ENCODE peak calls at places on chromosome 7, in four cellular contexts. W, I, N and D are unnamed samples.

GRCh38 chr7:33636359-33636758 is 269.0 kb upstream of the BMPER start:
- DNase-seq in W (no peak), I (no peak), N (no peak), D (no peak)

GRCh38 chr7:7693881-7694280 is 24.5 kb downstream of the RPA3 start:
- DNase-seq in W (peak), I (no peak), N (peak), D (no peak)

GRCh38 chr7:29254663-29255062 is 60.1 kb downstream of the CHN2 start:
- DNase-seq in W (no peak), I (no peak), N (no peak), D (no peak)

GRCh38 chr7:153381275-153382119 is 621.9 kb downstream of the ACTR3B start:
- DNase-seq in W (no peak), I (peak), N (no peak), D (no peak)

GRCh38 chr7:159126496-159127345 is 17.9 kb downstream of the VIPR2 start:
- DNase-seq in W (no peak), I (no peak), N (no peak), D (no peak)

GRCh38 chr7:137956591-137956990 is 45.3 kb downstream of the CREB3L2 start:
- DNase-seq in W (no peak), I (no peak), N (no peak), D (no peak)

GRCh38 chr7:131692131-131692960 is 135.9 kb upstream of the PODXL start:
- DNase-seq in W (no peak), I (peak), N (peak), D (no peak)

GRCh38 chr7:19939746-19940145 is 166.3 kb upstream of the TMEM196 start:
- DNase-seq in W (no peak), I (no peak), N (peak), D (peak)

GRCh38 chr7:73822319-73823173 is 8.2 kb upstream of the CLDN4 start:
- DNase-seq in W (peak), I (no peak), N (peak), D (peak)

GRCh38 chr7:129115676-129116075 is 28.8 kb upstream of the TSPAN33 start:
- DNase-seq in W (no peak), I (no peak), N (no peak), D (no peak)

GRCh38 chr7:115618676-115619075 is 411.9 kb downstream of the TFEC start:
- DNase-seq in W (no peak), I (no peak), N (peak), D (no peak)

GRCh38 chr7:75626954-75627353 is 111.8 kb downstream of the HIP1 start:
- DNase-seq in W (no peak), I (no peak), N (no peak), D (no peak)

GRCh38 chr7:6576024-6576866 is 1.0 kb upstream of the ZDHHC4 start:
- DNase-seq in W (no peak), I (no peak), N (no peak), D (no peak)

GRCh38 chr7:23530355-23530754 is 1.4 kb downstream of the TRA2A start:
- DNase-seq in W (peak), I (peak), N (peak), D (no peak)

GRCh38 chr7:6571160-6571779 is 6.0 kb upstream of the ZDHHC4 start:
- DNase-seq in W (no peak), I (no peak), N (no peak), D (no peak)